ENCODE peak calls at places on chromosomes 4 and X, in six cellular contexts. Y is A172, E is GM20000, S is NCI-H460, Q is AG09319, P is left ventricle myocardium superior. A is an unnamed sample.
A peak's percentile ranks its signal among the peaks of the same experiment; 100 is the strongest.

GRCh38 chrX:145190801-145191389 is 56.4 kb upstream of the SPANXN1 start:
- DNase-seq in Y (peak; percentile 19), E (no peak), S (peak; percentile 38), Q (no peak), P (no peak), A (no peak)

GRCh38 chr4:10640535-10641159 is 43.9 kb downstream of the CLNK start:
- DNase-seq in Y (no peak), E (no peak), S (no peak), Q (no peak), P (no peak), A (no peak)

GRCh38 chr4:42523066-42523718 is 125.9 kb downstream of the SHISA3 start:
- DNase-seq in Y (no peak), E (no peak), S (no peak), Q (no peak), P (no peak), A (no peak)

GRCh38 chr4:2796261-2797187 is 3.6 kb downstream of the SH3BP2 start:
- DNase-seq in Y (peak; percentile 98), E (no peak), S (no peak), Q (no peak), P (peak; percentile 51), A (no peak)

GRCh38 chrX:110414679-110415439 is 56.2 kb downstream of the RTL9 start:
- DNase-seq in Y (no peak), E (peak; percentile 4), S (no peak), Q (no peak), P (no peak), A (no peak)

GRCh38 chr4:128335541-128335940 is 47.9 kb upstream of the PGRMC2 start:
- DNase-seq in Y (no peak), E (no peak), S (no peak), Q (no peak), P (no peak), A (no peak)

GRCh38 chr4:183504930-183505555 is at the start of gene ING2:
- DNase-seq in Y (peak; percentile 58), E (peak; percentile 91), S (peak; percentile 58), Q (peak; percentile 29), P (no peak), A (peak; percentile 75)

GRCh38 chr4:98653006-98653405 is 5.4 kb downstream of the TSPAN5 start:
- DNase-seq in Y (peak; percentile 23), E (no peak), S (no peak), Q (peak; percentile 46), P (no peak), A (no peak)

GRCh38 chr4:8645753-8646124 is 53.2 kb downstream of the CPZ start:
- DNase-seq in Y (no peak), E (no peak), S (no peak), Q (no peak), P (no peak), A (no peak)

GRCh38 chrX:131544218-131544617 is 344 bp downstream of the OR13H1 start:
- DNase-seq in Y (no peak), E (no peak), S (no peak), Q (no peak), P (no peak), A (no peak)

GRCh38 chrX:32745323-32745722 is 466.0 kb downstream of the DMD start:
- DNase-seq in Y (no peak), E (no peak), S (no peak), Q (no peak), P (no peak), A (no peak)

GRCh38 chr4:18440527-18441215 is 419.1 kb upstream of the LCORL start:
- DNase-seq in Y (no peak), E (no peak), S (no peak), Q (no peak), P (no peak), A (no peak)

A was measured in stimulated activated CD8-positive, alpha-beta memory T cell treated with anti-CD3 and anti-CD28 coated beads, Interleukin-12 subunit alpha, Interleukin-12 subunit beta, amount 100 ng/mL, for 1 hour.